ENCODE peak calls at places on chromosomes 4 and X, in seven cellular contexts. M, X, R, J, I, O and H are unnamed samples.

GRCh38 chr4:5018096-5018495 is 1.2 kb downstream of the CYTL1 start:
- DNase-seq in O (no peak), X (no peak), I (no peak), R (no peak), J (no peak), M (no peak), H (no peak)

GRCh38 chr4:183348706-183349659 is 26.8 kb upstream of the CLDN24 start:
- DNase-seq in J (peak), I (peak), R (no peak), M (no peak), X (no peak), O (no peak), H (no peak)

GRCh38 chrX:2703991-2704369 is 12.9 kb downstream of the CD99 start:
- DNase-seq in M (peak), O (no peak), R (no peak), X (peak), I (no peak), J (no peak), H (no peak)

GRCh38 chr4:127179451-127180087 is 453.2 kb upstream of the INTU start:
- DNase-seq in O (no peak), J (no peak), X (no peak), I (no peak), M (no peak), R (no peak), H (no peak)

GRCh38 chr4:90606781-90607180 is 479.6 kb downstream of the CCSER1 start:
- DNase-seq in M (no peak), I (no peak), O (no peak), R (no peak), J (no peak), X (no peak), H (no peak)

GRCh38 chr4:43379001-43379400 is 486.5 kb downstream of the GRXCR1 start:
- DNase-seq in X (no peak), R (no peak), O (no peak), J (no peak), I (no peak), M (no peak), H (no peak)

GRCh38 chr4:72743078-72743477 is 174.1 kb upstream of the ADAMTS3 start:
- DNase-seq in O (no peak), X (no peak), J (no peak), R (no peak), I (peak), M (no peak), H (no peak)

GRCh38 chrX:84865113-84865512 is 138.6 kb upstream of the APOOL start:
- DNase-seq in I (no peak), R (no peak), X (no peak), J (no peak), M (no peak), O (no peak), H (no peak)

GRCh38 chr4:69849297-69849696 is 10.6 kb downstream of the SULT1E1 start:
- DNase-seq in O (no peak), I (no peak), M (no peak), J (no peak), X (no peak), R (no peak), H (no peak)

GRCh38 chrX:54194982-54195588 is 12.0 kb upstream of the FAM120C start:
- DNase-seq in X (no peak), M (no peak), R (no peak), O (no peak), I (no peak), J (no peak), H (no peak)

GRCh38 chr4:54226399-54227260 is 2.5 kb upstream of the PDGFRA start:
- DNase-seq in R (peak), M (no peak), I (no peak), X (peak), J (peak), O (no peak), H (no peak)

GRCh38 chrX:148310402-148311200 is 189.8 kb upstream of the AFF2 start:
- DNase-seq in O (no peak), R (no peak), X (no peak), J (no peak), M (no peak), I (no peak), H (no peak)

GRCh38 chrX:34300871-34301270 is 168.8 kb upstream of the FAM47A start:
- DNase-seq in O (no peak), J (no peak), X (no peak), M (peak), R (no peak), I (peak), H (no peak)

GRCh38 chrX:106716004-106716403 is 10.5 kb upstream of the RNF128 start:
- DNase-seq in R (no peak), X (no peak), J (no peak), O (no peak), M (no peak), I (no peak), H (no peak)

GRCh38 chr4:186441502-186441901 is 113.9 kb downstream of the MTNR1A start:
- DNase-seq in I (peak), X (no peak), J (no peak), O (no peak), R (no peak), M (no peak), H (no peak)

GRCh38 chr4:83552085-83552484 is 16.2 kb downstream of the GPAT3 start:
- DNase-seq in M (no peak), O (no peak), I (no peak), R (no peak), X (no peak), J (no peak), H (no peak)

GRCh38 chr4:29423836-29424721 is 1296.1 kb upstream of the PCDH7 start:
- DNase-seq in O (no peak), I (no peak), R (no peak), M (no peak), J (no peak), X (no peak), H (no peak)

GRCh38 chrX:51891821-51892551 is 1.4 kb upstream of the MAGED1 start:
- DNase-seq in R (peak), X (no peak), I (no peak), J (no peak), M (no peak), O (no peak), H (no peak)

GRCh38 chr4:11592276-11592675 is 163.6 kb upstream of the HS3ST1 start:
- DNase-seq in O (no peak), J (no peak), M (no peak), R (no peak), I (no peak), X (no peak), H (no peak)

GRCh38 chrX:80816051-80816450 is 6.4 kb upstream of the BRWD3 start:
- DNase-seq in J (no peak), X (no peak), O (no peak), M (no peak), I (no peak), R (no peak), H (no peak)

GRCh38 chr4:138310991-138311390 is 68.8 kb upstream of the SLC7A11 start:
- DNase-seq in J (no peak), M (no peak), I (no peak), O (no peak), X (no peak), R (no peak), H (no peak)

GRCh38 chr4:3046623-3047022 is 27.7 kb downstream of the HTT-AS start:
- DNase-seq in J (no peak), I (no peak), R (no peak), O (no peak), X (no peak), M (no peak), H (no peak)

GRCh38 chr4:3046149-3046548 is 28.2 kb downstream of the HTT-AS start:
- DNase-seq in J (no peak), O (no peak), R (no peak), M (no peak), I (no peak), X (no peak), H (no peak)

GRCh38 chr4:3044812-3045499 is 29.4 kb downstream of the HTT-AS start:
- DNase-seq in I (no peak), J (no peak), M (no peak), R (no peak), O (no peak), X (no peak), H (no peak)

GRCh38 chr4:3043272-3044020 is 30.9 kb downstream of the HTT-AS start:
- DNase-seq in X (no peak), R (no peak), I (no peak), O (no peak), M (no peak), J (no peak), H (no peak)

DNA sequence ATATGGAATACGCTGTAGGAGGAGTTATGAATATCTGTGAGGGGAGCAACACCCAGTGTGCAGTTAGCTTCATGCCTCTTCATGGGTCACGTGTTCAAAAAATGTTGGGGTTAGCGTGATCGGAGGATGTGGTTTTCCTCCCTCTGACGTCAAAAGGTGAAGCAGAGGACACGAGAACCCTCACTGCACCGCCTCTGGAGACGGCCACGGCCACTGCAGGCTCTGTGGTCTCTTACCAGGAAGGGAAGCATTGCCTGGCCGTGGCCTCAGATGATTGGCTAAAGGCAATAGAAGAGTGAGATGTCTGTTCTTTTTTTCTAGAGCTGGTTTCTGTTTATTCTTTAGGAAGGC is 28.9 kb downstream of the HTT-AS start:
- DNase-seq in M (no peak), I (peak), O (no peak), X (peak), J (peak), R (no peak), H (peak)
- TF ChIP-seq POLR2AphosphoS5 in M (no peak), I (no peak), O (no peak), X (no peak), J (peak), R (no peak), H (no peak)

DNA sequence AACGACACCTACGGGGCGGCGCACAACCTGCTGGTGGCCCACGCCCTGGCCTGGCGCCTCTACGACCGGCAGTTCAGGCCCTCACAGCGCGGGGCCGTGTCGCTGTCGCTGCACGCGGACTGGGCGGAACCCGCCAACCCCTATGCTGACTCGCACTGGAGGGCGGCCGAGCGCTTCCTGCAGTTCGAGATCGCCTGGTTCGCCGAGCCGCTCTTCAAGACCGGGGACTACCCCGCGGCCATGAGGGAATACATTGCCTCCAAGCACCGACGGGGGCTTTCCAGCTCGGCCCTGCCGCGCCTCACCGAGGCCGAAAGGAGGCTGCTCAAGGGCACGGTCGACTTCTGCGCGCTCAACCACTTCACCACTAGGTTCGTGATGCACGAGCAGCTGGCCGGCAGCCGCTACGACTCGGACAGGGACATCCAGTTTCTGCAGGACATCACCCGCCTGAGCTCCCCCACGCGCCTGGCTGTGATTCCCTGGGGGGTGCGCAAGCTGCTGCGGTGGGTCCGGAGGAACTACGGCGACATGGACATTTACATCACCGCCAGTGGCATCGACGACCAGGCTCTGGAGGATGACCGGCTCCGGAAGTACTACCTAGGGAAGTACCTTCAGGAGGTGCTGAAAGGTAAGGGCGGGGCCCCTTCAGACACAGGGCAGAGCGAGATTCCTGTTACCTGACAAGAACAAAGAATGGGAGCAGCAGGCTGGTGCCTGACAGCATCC is 11.7 kb downstream of the RPL9 start:
- DNase-seq in J (peak), M (peak), X (peak), O (peak), R (peak), I (no peak), H (peak)
- TF ChIP-seq CTCF in J (no peak), M (peak), X (peak), O (peak), R (peak), I (no peak), H (no peak)

GRCh38 chr4:107719927-107720722 is at the start of gene PAPSS1:
- DNase-seq in R (peak), I (peak), X (peak), J (peak), O (peak), M (peak), H (peak)
- TF ChIP-seq POLR2A in R (peak), I (peak), X (peak), J (peak), O (peak), M (peak), H (peak)

GRCh38 chrX:79330022-79330421 is 37.1 kb downstream of the ITM2A start:
- DNase-seq in X (no peak), I (peak), O (no peak), M (no peak), J (no peak), R (no peak), H (no peak)

GRCh38 chrX:79325263-79325958 is 41.7 kb downstream of the ITM2A start:
- DNase-seq in M (no peak), J (peak), R (no peak), X (no peak), O (no peak), I (peak), H (no peak)
- TF ChIP-seq POLR2AphosphoS5 in M (no peak), J (no peak), R (no peak), X (no peak), O (no peak), I (no peak), H (no peak)

DNA sequence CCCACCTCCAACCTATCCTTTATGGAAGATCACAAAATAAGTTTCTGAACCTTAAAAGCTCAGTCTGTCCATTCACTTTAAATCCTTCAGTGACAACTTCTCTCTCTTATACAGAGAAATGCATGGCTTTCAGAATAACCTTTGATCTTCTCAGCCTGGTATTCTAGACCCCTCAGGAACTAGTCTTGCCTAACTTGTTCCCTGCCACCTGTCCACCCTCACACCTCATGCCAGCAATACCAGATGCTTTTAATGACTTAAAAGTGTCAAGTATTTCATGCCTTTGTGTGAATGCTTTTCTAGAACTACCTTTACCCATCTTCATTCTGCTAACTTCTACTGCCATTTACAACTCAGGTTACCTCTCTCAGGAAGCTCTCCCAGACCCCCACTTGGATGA is 7.4 kb downstream of the EXOC1L start:
- DNase-seq in M (no peak), X (no peak), O (no peak), J (no peak), I (no peak), R (no peak), H (no peak)
- TF ChIP-seq CTCF in M (no peak), X (no peak), O (no peak), J (no peak), I (no peak), R (no peak), H (no peak)

GRCh38 chr4:102500371-102501175 is 586 bp upstream of the NFKB1 start:
- DNase-seq in R (peak), X (peak), M (peak), I (peak), O (peak), J (peak), H (peak)

GRCh38 chr4:102503831-102504786 is 3.0 kb downstream of the NFKB1 start:
- DNase-seq in R (no peak), M (no peak), I (no peak), O (no peak), J (no peak), X (no peak), H (no peak)

GRCh38 chr4:102501176-102501634 is at the start of gene NFKB1:
- DNase-seq in I (peak), X (peak), O (peak), M (peak), J (peak), R (peak), H (peak)

GRCh38 chr4:102503301-102503746 is 2.2 kb downstream of the NFKB1 start:
- DNase-seq in O (no peak), R (no peak), J (no peak), M (no peak), I (peak), X (no peak), H (no peak)

DNA sequence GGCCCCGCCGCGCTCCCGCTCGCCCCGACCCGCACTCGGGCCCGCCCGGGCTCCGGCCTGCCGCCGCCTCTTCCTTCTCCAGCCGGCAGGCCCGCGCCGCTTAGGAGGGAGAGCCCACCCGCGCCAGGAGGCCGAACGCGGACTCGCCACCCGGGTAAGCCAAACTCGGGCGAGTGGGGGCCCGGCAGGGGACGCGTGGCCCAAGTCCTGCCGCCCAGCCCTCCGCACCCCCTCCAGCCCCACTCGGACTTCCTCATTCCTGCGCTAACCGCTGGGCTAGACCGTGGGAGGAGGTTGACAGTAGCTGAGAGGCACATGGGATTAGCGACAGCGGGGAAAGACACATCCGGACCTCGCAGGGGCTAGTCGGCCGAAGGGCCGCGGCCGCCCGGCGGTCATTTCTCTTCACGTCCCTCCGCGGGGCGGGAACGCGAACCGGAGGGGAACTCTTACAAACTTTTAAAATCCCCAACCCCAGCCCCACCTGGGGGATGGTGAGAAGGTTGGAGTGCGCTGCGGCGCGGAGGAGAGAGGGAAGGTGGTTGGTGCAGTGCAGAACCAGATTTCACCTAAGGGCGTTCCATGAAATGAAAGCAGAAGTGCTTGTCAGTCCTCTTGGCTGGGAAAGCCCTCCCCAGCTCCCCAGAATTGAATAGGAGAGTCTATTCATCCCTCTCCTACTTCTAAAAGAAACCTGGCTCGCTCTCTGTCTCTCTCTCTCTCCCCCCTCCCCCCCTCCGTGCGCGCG is 650 bp downstream of the NFKB1 start:
- DNase-seq in X (peak), I (peak), O (peak), M (peak), J (peak), R (peak), H (peak)
- TF ChIP-seq POLR2A in X (peak), I (peak), O (peak), M (peak), J (peak), R (peak), H (peak)

DNA sequence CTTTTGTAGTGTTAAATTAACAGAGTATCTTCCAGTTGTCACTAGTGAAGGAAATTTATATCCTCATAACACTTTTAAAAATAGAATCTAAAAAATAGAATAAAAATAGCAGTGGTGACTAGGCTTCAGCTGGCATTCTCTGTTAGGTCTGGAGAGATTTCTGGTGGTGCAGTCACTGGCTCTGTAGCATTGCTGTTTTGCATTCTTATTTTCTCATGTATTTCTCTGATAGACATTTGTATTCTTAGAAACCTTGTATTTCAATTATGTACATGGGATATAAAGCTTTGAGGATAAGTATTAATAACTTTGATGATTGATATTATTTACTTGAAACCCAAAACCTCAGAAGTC is 87.6 kb downstream of the TMEM131L start:
- DNase-seq in J (no peak), I (no peak), O (no peak), R (no peak), X (no peak), M (no peak), H (no peak)
- TF ChIP-seq POLR2AphosphoS5 in J (no peak), I (no peak), O (no peak), R (no peak), X (no peak), M (no peak), H (no peak)